ENCODE peak calls at places on chromosome 18, in ten cellular contexts. One of them, this sample, is unnamed.

GRCh38 chr18:25814841-25815458 is 275.5 kb downstream of the SS18 start:
- DNase-seq in T-helper 2 cell: no peak
- DNase-seq in RWPE1: no peak
- DNase-seq in AG10803: no peak
- DNase-seq in naive thymus-derived CD8-positive, alpha-beta T cell: no peak
- DNase-seq in sciatic nerve: no peak
- DNase-seq in dermis microvascular lymphatic vessel endothelial cell: no peak
- DNase-seq in substantia nigra: no peak
- DNase-seq in upper lobe of right lung: no peak
- DNase-seq in T-cell: no peak
- DNase-seq in this sample: no peak

GRCh38 chr18:48896875-48897511 is 53.8 kb downstream of the SMAD7 start:
- DNase-seq in T-helper 2 cell: no peak
- DNase-seq in RWPE1: no peak
- DNase-seq in AG10803: peak; percentile 21
- DNase-seq in naive thymus-derived CD8-positive, alpha-beta T cell: no peak
- DNase-seq in sciatic nerve: peak; percentile 74
- DNase-seq in dermis microvascular lymphatic vessel endothelial cell: no peak
- DNase-seq in substantia nigra: no peak
- DNase-seq in upper lobe of right lung: peak; percentile 88
- DNase-seq in T-cell: peak; percentile 25
- DNase-seq in this sample: peak; percentile 55

GRCh38 chr18:28176933-28177827 is at the start of gene CDH2:
- DNase-seq in T-helper 2 cell: peak; percentile 11
- DNase-seq in RWPE1: peak; percentile 56
- DNase-seq in AG10803: peak; percentile 86
- DNase-seq in naive thymus-derived CD8-positive, alpha-beta T cell: no peak
- DNase-seq in sciatic nerve: peak; percentile 66
- DNase-seq in dermis microvascular lymphatic vessel endothelial cell: no peak
- DNase-seq in substantia nigra: peak; percentile 18
- DNase-seq in upper lobe of right lung: peak; percentile 66
- DNase-seq in T-cell: no peak
- DNase-seq in this sample: no peak

GRCh38 chr18:9905401-9905922 is 8.4 kb upstream of the VAPA start:
- DNase-seq in T-helper 2 cell: no peak
- DNase-seq in RWPE1: no peak
- DNase-seq in AG10803: peak; percentile 29
- DNase-seq in naive thymus-derived CD8-positive, alpha-beta T cell: no peak
- DNase-seq in sciatic nerve: no peak
- DNase-seq in dermis microvascular lymphatic vessel endothelial cell: no peak
- DNase-seq in substantia nigra: no peak
- DNase-seq in upper lobe of right lung: no peak
- DNase-seq in T-cell: no peak
- DNase-seq in this sample: no peak

GRCh38 chr18:8858888-8859511 is 153.6 kb downstream of the MTCL1 start:
- DNase-seq in T-helper 2 cell: no peak
- DNase-seq in RWPE1: peak; percentile 91
- DNase-seq in AG10803: peak; percentile 97
- DNase-seq in naive thymus-derived CD8-positive, alpha-beta T cell: no peak
- DNase-seq in sciatic nerve: no peak
- DNase-seq in dermis microvascular lymphatic vessel endothelial cell: no peak
- DNase-seq in substantia nigra: no peak
- DNase-seq in upper lobe of right lung: no peak
- DNase-seq in T-cell: no peak
- DNase-seq in this sample: no peak

GRCh38 chr18:48040457-48041110 is 110.1 kb upstream of the SMAD2 start:
- DNase-seq in T-helper 2 cell: no peak
- DNase-seq in RWPE1: no peak
- DNase-seq in AG10803: no peak
- DNase-seq in naive thymus-derived CD8-positive, alpha-beta T cell: no peak
- DNase-seq in sciatic nerve: no peak
- DNase-seq in dermis microvascular lymphatic vessel endothelial cell: no peak
- DNase-seq in substantia nigra: no peak
- DNase-seq in upper lobe of right lung: no peak
- DNase-seq in T-cell: no peak
- DNase-seq in this sample: no peak

GRCh38 chr18:5463390-5463789 is 80.4 kb downstream of the EPB41L3 start:
- DNase-seq in T-helper 2 cell: no peak
- DNase-seq in RWPE1: no peak
- DNase-seq in AG10803: peak; percentile 87
- DNase-seq in naive thymus-derived CD8-positive, alpha-beta T cell: no peak
- DNase-seq in sciatic nerve: peak; percentile 84
- DNase-seq in dermis microvascular lymphatic vessel endothelial cell: no peak
- DNase-seq in substantia nigra: no peak
- DNase-seq in upper lobe of right lung: peak; percentile 66
- DNase-seq in T-cell: no peak
- DNase-seq in this sample: no peak

GRCh38 chr18:8501044-8501443 is 108.2 kb upstream of the RAB12 start:
- DNase-seq in T-helper 2 cell: no peak
- DNase-seq in RWPE1: no peak
- DNase-seq in AG10803: no peak
- DNase-seq in naive thymus-derived CD8-positive, alpha-beta T cell: no peak
- DNase-seq in sciatic nerve: no peak
- DNase-seq in dermis microvascular lymphatic vessel endothelial cell: no peak
- DNase-seq in substantia nigra: no peak
- DNase-seq in upper lobe of right lung: no peak
- DNase-seq in T-cell: no peak
- DNase-seq in this sample: no peak

GRCh38 chr18:60120231-60120630 is 220.4 kb downstream of the PMAIP1 start:
- DNase-seq in T-helper 2 cell: no peak
- DNase-seq in RWPE1: no peak
- DNase-seq in AG10803: no peak
- DNase-seq in naive thymus-derived CD8-positive, alpha-beta T cell: no peak
- DNase-seq in sciatic nerve: no peak
- DNase-seq in dermis microvascular lymphatic vessel endothelial cell: no peak
- DNase-seq in substantia nigra: no peak
- DNase-seq in upper lobe of right lung: no peak
- DNase-seq in T-cell: no peak
- DNase-seq in this sample: peak; percentile 67

GRCh38 chr18:939958-940357 is 35.3 kb downstream of the ADCYAP1 start:
- DNase-seq in T-helper 2 cell: no peak
- DNase-seq in RWPE1: no peak
- DNase-seq in AG10803: no peak
- DNase-seq in naive thymus-derived CD8-positive, alpha-beta T cell: no peak
- DNase-seq in sciatic nerve: no peak
- DNase-seq in dermis microvascular lymphatic vessel endothelial cell: no peak
- DNase-seq in substantia nigra: no peak
- DNase-seq in upper lobe of right lung: no peak
- DNase-seq in T-cell: no peak
- DNase-seq in this sample: no peak

GRCh38 chr18:23340661-23341060 is 112.4 kb upstream of the RIOK3 start:
- DNase-seq in T-helper 2 cell: no peak
- DNase-seq in RWPE1: no peak
- DNase-seq in AG10803: peak; percentile 49
- DNase-seq in naive thymus-derived CD8-positive, alpha-beta T cell: no peak
- DNase-seq in sciatic nerve: no peak
- DNase-seq in dermis microvascular lymphatic vessel endothelial cell: no peak
- DNase-seq in substantia nigra: no peak
- DNase-seq in upper lobe of right lung: no peak
- DNase-seq in T-cell: no peak
- DNase-seq in this sample: no peak

GRCh38 chr18:45359275-45360009 is 255.8 kb upstream of the SLC14A2 start:
- DNase-seq in T-helper 2 cell: no peak
- DNase-seq in RWPE1: no peak
- DNase-seq in AG10803: no peak
- DNase-seq in naive thymus-derived CD8-positive, alpha-beta T cell: no peak
- DNase-seq in sciatic nerve: no peak
- DNase-seq in dermis microvascular lymphatic vessel endothelial cell: no peak
- DNase-seq in substantia nigra: no peak
- DNase-seq in upper lobe of right lung: no peak
- DNase-seq in T-cell: no peak
- DNase-seq in this sample: no peak

GRCh38 chr18:48023334-48024008 is 93.0 kb upstream of the SMAD2 start:
- DNase-seq in T-helper 2 cell: no peak
- DNase-seq in RWPE1: peak; percentile 63
- DNase-seq in AG10803: peak; percentile 43
- DNase-seq in naive thymus-derived CD8-positive, alpha-beta T cell: no peak
- DNase-seq in sciatic nerve: no peak
- DNase-seq in dermis microvascular lymphatic vessel endothelial cell: peak; percentile 76
- DNase-seq in substantia nigra: no peak
- DNase-seq in upper lobe of right lung: peak; percentile 44
- DNase-seq in T-cell: no peak
- DNase-seq in this sample: peak; percentile 44

GRCh38 chr18:2657043-2657512 is 1.6 kb downstream of the SMCHD1 start:
- DNase-seq in T-helper 2 cell: no peak
- DNase-seq in RWPE1: no peak
- DNase-seq in AG10803: no peak
- DNase-seq in naive thymus-derived CD8-positive, alpha-beta T cell: no peak
- DNase-seq in sciatic nerve: no peak
- DNase-seq in dermis microvascular lymphatic vessel endothelial cell: no peak
- DNase-seq in substantia nigra: no peak
- DNase-seq in upper lobe of right lung: no peak
- DNase-seq in T-cell: no peak
- DNase-seq in this sample: no peak

GRCh38 chr18:58315041-58315440 is 271.0 kb downstream of the NEDD4L start:
- DNase-seq in T-helper 2 cell: no peak
- DNase-seq in RWPE1: no peak
- DNase-seq in AG10803: no peak
- DNase-seq in naive thymus-derived CD8-positive, alpha-beta T cell: no peak
- DNase-seq in sciatic nerve: no peak
- DNase-seq in dermis microvascular lymphatic vessel endothelial cell: no peak
- DNase-seq in substantia nigra: no peak
- DNase-seq in upper lobe of right lung: no peak
- DNase-seq in T-cell: no peak
- DNase-seq in this sample: peak; percentile 65

GRCh38 chr18:50195689-50196088 is 742 bp upstream of the MYO5B start:
- DNase-seq in T-helper 2 cell: no peak
- DNase-seq in RWPE1: no peak
- DNase-seq in AG10803: no peak
- DNase-seq in naive thymus-derived CD8-positive, alpha-beta T cell: no peak
- DNase-seq in sciatic nerve: no peak
- DNase-seq in dermis microvascular lymphatic vessel endothelial cell: no peak
- DNase-seq in substantia nigra: no peak
- DNase-seq in upper lobe of right lung: no peak
- DNase-seq in T-cell: no peak
- DNase-seq in this sample: no peak

GRCh38 chr18:34901299-34901698 is 139.9 kb upstream of the MAPRE2 start:
- DNase-seq in T-helper 2 cell: no peak
- DNase-seq in RWPE1: no peak
- DNase-seq in AG10803: peak; percentile 6
- DNase-seq in naive thymus-derived CD8-positive, alpha-beta T cell: no peak
- DNase-seq in sciatic nerve: no peak
- DNase-seq in dermis microvascular lymphatic vessel endothelial cell: no peak
- DNase-seq in substantia nigra: no peak
- DNase-seq in upper lobe of right lung: no peak
- DNase-seq in T-cell: no peak
- DNase-seq in this sample: no peak